ENCODE peak calls at places on chromosomes 12 and 14, in eight cellular contexts. U is HCT116, S is upper lobe of left lung, W is spleen, L is endothelial cell of umbilical vein, Y is stomach, N is K562, G is sigmoid colon. Q is an unnamed sample.

GRCh38 chr14:85317491-85318021 is 212.4 kb upstream of the FLRT2 start:
- DNase-seq in U (no peak), S (no peak), W (no peak), L (no peak), Y (no peak), N (no peak), G (no peak), Q (no peak)

GRCh38 chr14:77498984-77499527 is 440 bp upstream of the ISM2 start:
- DNase-seq in U (no peak), S (no peak), W (no peak), L (no peak), Y (peak), N (no peak), G (peak), Q (peak)

GRCh38 chr12:26022043-26022442 is 63.6 kb downstream of the RASSF8 start:
- DNase-seq in U (no peak), S (no peak), W (no peak), L (no peak), Y (no peak), N (no peak), G (no peak), Q (no peak)

GRCh38 chr14:97411938-97412612 is 614.9 kb downstream of the VRK1 start:
- DNase-seq in U (no peak), S (no peak), W (no peak), L (no peak), Y (no peak), N (no peak), G (no peak), Q (no peak)

GRCh38 chr12:43586646-43587245 is 34.7 kb upstream of the ADAMTS20 start:
- DNase-seq in U (no peak), S (no peak), W (no peak), L (no peak), Y (no peak), N (no peak), G (no peak), Q (no peak)

GRCh38 chr12:12018454-12018853 is 52.3 kb upstream of the BCL2L14 start:
- DNase-seq in U (no peak), S (no peak), W (no peak), L (no peak), Y (no peak), N (no peak), G (peak), Q (no peak)

GRCh38 chr14:35332517-35333346 is 40.5 kb downstream of the PSMA6 start:
- DNase-seq in U (no peak), S (no peak), W (no peak), L (no peak), Y (peak), N (no peak), G (no peak), Q (no peak)

GRCh38 chr14:39230416-39230815 is 3.3 kb upstream of the MIA2 start:
- DNase-seq in U (no peak), S (no peak), W (no peak), L (no peak), Y (no peak), N (no peak), G (no peak), Q (no peak)

GRCh38 chr12:104230704-104231103 is 15.1 kb downstream of the TXNRD1 start:
- DNase-seq in U (no peak), S (no peak), W (no peak), L (no peak), Y (no peak), N (no peak), G (no peak), Q (no peak)

GRCh38 chr14:28751467-28752058 is 15.0 kb upstream of the FOXG1 start:
- DNase-seq in U (peak), S (no peak), W (no peak), L (peak), Y (peak), N (peak), G (no peak), Q (no peak)

GRCh38 chr12:131865196-131865875 is 29.1 kb upstream of the ULK1 start:
- DNase-seq in U (peak), S (no peak), W (no peak), L (no peak), Y (no peak), N (no peak), G (no peak), Q (no peak)

GRCh38 chr14:104772707-104773504 is 20.0 kb downstream of the SIVA1 start:
- DNase-seq in U (no peak), S (peak), W (no peak), L (no peak), Y (no peak), N (no peak), G (no peak), Q (no peak)

GRCh38 chr12:6788972-6789905 is at the start of gene CD4:
- DNase-seq in U (no peak), S (peak), W (peak), L (no peak), Y (no peak), N (no peak), G (no peak), Q (no peak)

DNA sequence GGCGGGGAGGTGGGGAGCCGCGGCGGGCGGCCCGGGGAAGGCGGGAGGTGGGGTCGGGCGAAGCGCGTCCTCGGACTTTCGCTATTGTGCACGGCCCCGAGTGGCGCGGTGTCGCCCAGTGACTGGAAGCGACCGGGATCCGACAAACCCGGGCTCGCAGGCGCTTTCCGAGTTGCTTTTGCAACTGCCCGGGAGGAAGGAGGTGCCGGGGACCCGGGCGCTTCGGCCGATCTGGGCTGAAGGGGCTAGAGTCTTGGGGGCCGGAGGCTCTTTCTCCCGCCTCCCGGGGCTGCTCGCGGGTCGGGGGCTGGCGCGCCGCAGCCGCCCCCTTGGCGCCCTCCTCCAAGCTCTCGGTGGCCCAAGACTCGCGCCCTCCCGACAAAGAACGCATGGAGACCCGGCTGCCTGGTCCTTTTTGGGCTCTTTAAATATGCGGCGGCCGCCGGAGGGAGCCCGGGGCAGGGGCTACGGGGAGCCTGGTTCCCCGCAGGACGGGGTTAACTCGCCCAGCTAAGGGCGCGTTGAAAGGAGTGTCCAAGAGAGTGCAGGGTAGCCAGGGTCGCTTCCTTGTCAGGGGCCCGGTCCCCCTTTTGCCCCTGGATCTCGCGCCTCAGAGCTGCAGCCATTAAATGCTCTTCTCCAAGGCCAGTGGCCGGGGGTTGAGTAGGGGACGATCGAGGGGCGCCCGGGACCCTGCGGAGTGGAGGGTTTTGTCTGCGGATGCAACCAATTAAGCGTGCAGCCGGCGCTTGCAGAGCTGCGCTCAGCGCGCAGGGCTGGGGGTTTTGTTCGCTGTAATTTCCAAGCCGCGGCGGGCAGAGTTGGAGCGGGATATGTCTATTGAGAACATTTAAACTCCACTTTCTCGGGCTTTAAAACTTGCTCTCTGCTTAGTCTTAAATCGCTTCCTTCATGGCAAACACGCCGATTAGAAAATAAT is 1.6 kb downstream of the HMGA2 start:
- DNase-seq in U (no peak), S (peak), W (peak), L (peak), Y (peak), N (no peak), G (peak), Q (peak)
- TF ChIP-seq POLR2AphosphoS5 in U (peak), S (no peak), W (no peak), L (peak), Y (no peak), N (no peak), G (no peak), Q (no peak)

GRCh38 chr14:64387738-64388532 is at the start of gene MTHFD1:
- DNase-seq in U (peak), S (peak), W (peak), L (peak), Y (peak), N (peak), G (peak), Q (peak)
- TF ChIP-seq POLR2A in U (peak), S (no peak), W (no peak), L (peak), Y (no peak), N (peak), G (peak), Q (peak)

GRCh38 chr12:39586811-39587210 is 32.8 kb downstream of the ABCD2 start:
- DNase-seq in U (no peak), S (no peak), W (no peak), L (no peak), Y (no peak), N (no peak), G (no peak), Q (no peak)

GRCh38 chr12:39587247-39587646 is 32.4 kb downstream of the ABCD2 start:
- DNase-seq in U (peak), S (no peak), W (no peak), L (no peak), Y (no peak), N (no peak), G (no peak), Q (no peak)

GRCh38 chr12:39581592-39581991 is 38.0 kb downstream of the ABCD2 start:
- DNase-seq in U (peak), S (no peak), W (no peak), L (peak), Y (no peak), N (no peak), G (no peak), Q (no peak)
- TF ChIP-seq POLR2AphosphoS5 in U (no peak), S (no peak), W (no peak), L (no peak), Y (no peak), N (no peak), G (no peak), Q (no peak)

GRCh38 chr14:74135386-74135785 is 50.6 kb downstream of the LIN52 start:
- DNase-seq in U (no peak), S (no peak), W (no peak), L (no peak), Y (no peak), N (no peak), G (no peak), Q (no peak)

GRCh38 chr14:74134484-74134883 is 49.7 kb downstream of the LIN52 start:
- DNase-seq in U (no peak), S (no peak), W (no peak), L (no peak), Y (no peak), N (no peak), G (no peak), Q (no peak)

GRCh38 chr14:74133833-74134481 is 49.2 kb downstream of the LIN52 start:
- DNase-seq in U (no peak), S (no peak), W (no peak), L (no peak), Y (no peak), N (no peak), G (no peak), Q (no peak)
- TF ChIP-seq POLR2A in U (no peak), S (no peak), W (no peak), L (no peak), Y (no peak), N (no peak), G (no peak), Q (no peak)

GRCh38 chr14:52044791-52045522 is 23.9 kb downstream of the NID2 start:
- DNase-seq in U (no peak), S (no peak), W (no peak), L (peak), Y (no peak), N (no peak), G (peak), Q (no peak)
- TF ChIP-seq POLR2AphosphoS5 in U (no peak), S (no peak), W (no peak), L (no peak), Y (peak), N (no peak), G (peak), Q (no peak)

DNA sequence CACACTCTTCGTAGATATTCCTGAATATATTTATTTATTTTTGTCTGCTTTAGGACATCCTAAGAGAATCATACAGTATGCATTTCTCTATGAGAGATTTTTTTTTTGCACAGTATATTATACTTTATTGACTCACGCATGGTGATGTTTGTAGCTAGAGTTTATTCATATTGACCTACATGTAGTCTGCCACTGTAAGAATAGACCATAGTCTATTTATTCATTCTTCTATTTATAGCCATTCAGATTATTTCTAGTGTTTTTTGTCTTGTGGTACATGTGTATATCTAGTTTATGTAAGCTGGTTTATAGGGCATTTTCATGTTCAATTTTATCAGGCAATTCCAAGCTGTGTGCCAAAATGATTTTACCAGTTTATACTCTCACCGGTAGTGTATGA is 45.2 kb downstream of the PCNX1 start:
- DNase-seq in U (no peak), S (no peak), W (no peak), L (no peak), Y (no peak), N (no peak), G (no peak), Q (no peak)
- TF ChIP-seq POLR2A in U (no peak), S (no peak), W (no peak), L (no peak), Y (no peak), N (no peak), G (no peak), Q (no peak)

GRCh38 chr14:51846631-51847488 is 13.6 kb upstream of the GNG2 start:
- DNase-seq in U (no peak), S (peak), W (peak), L (peak), Y (peak), N (no peak), G (peak), Q (no peak)
- TF ChIP-seq POLR2AphosphoS5 in U (no peak), S (peak), W (peak), L (no peak), Y (no peak), N (no peak), G (no peak), Q (peak)

GRCh38 chr14:44897041-44897843 is 64.5 kb downstream of the KLHL28 start:
- DNase-seq in U (peak), S (peak), W (peak), L (peak), Y (peak), N (peak), G (peak), Q (peak)
- TF ChIP-seq POLR2A in U (peak), S (no peak), W (peak), L (peak), Y (no peak), N (peak), G (peak), Q (no peak)

GRCh38 chr12:7907009-7907408 is 29.0 kb downstream of the SLC2A3 start:
- DNase-seq in U (peak), S (no peak), W (no peak), L (peak), Y (peak), N (peak), G (no peak), Q (no peak)
- TF ChIP-seq POLR2AphosphoS5 in U (no peak), S (no peak), W (no peak), L (no peak), Y (no peak), N (no peak), G (no peak), Q (no peak)

GRCh38 chr12:94207467-94208432 is 59.4 kb downstream of the PLXNC1 start:
- DNase-seq in U (no peak), S (no peak), W (no peak), L (no peak), Y (no peak), N (no peak), G (no peak), Q (peak)
- TF ChIP-seq POLR2A in U (no peak), S (no peak), W (peak), L (no peak), Y (no peak), N (no peak), G (no peak), Q (peak)